ENCODE peak calls at places on chromosome 7, in seven cellular contexts. G is hippocampal formation; N is C1 segment of cervical spinal cord; V is esophagus squamous epithelium; A is psoas muscle; J is activated CD4-positive, alpha-beta T cell treated with anti-CD3 and anti-CD28 coated beads, Interleukin-2, amount 10 ng/mL, durations not matched to agents 7 days and 5 days; D is hypothalamus. I is an unnamed sample.

GRCh38 chr7:11127112-11127785 is 153.6 kb downstream of the PHF14 start:
- DNase-seq in G (no peak), N (no peak), V (no peak), A (no peak), J (no peak), D (no peak), I (no peak)

GRCh38 chr7:26091933-26092332 is 60.1 kb upstream of the NFE2L3 start:
- DNase-seq in G (no peak), N (no peak), V (no peak), A (no peak), J (peak), D (no peak), I (no peak)

GRCh38 chr7:23341846-23342598 is 42.9 kb downstream of the MALSU1 start:
- DNase-seq in G (no peak), N (no peak), V (no peak), A (no peak), J (no peak), D (no peak), I (no peak)

GRCh38 chr7:77353911-77354310 is 62.2 kb downstream of the GSAP start:
- DNase-seq in G (no peak), N (no peak), V (no peak), A (no peak), J (no peak), D (no peak), I (no peak)

GRCh38 chr7:50632561-50633413 is 67.6 kb upstream of the DDC start:
- DNase-seq in G (no peak), N (no peak), V (no peak), A (peak), J (peak), D (no peak), I (peak)

GRCh38 chr7:84364708-84365107 is 170.1 kb upstream of the SEMA3A start:
- DNase-seq in G (no peak), N (no peak), V (no peak), A (no peak), J (no peak), D (no peak), I (no peak)

GRCh38 chr7:37694208-37695080 is 10.9 kb downstream of the GPR141 start:
- DNase-seq in G (no peak), N (no peak), V (no peak), A (no peak), J (no peak), D (no peak), I (no peak)

GRCh38 chr7:110347091-110347490 is 743.8 kb upstream of the LRRN3 start:
- DNase-seq in G (no peak), N (no peak), V (no peak), A (no peak), J (no peak), D (no peak), I (no peak)

GRCh38 chr7:124162667-124163066 is 129.8 kb upstream of the TMEM229A start:
- DNase-seq in G (no peak), N (no peak), V (no peak), A (no peak), J (no peak), D (no peak), I (no peak)

GRCh38 chr7:80699030-80699638 is 60.7 kb downstream of the CD36 start:
- DNase-seq in G (no peak), N (no peak), V (no peak), A (no peak), J (no peak), D (no peak), I (no peak)

GRCh38 chr7:1536768-1537630 is 6.5 kb downstream of the MAFK start:
- DNase-seq in G (peak), N (peak), V (no peak), A (peak), J (no peak), D (peak), I (peak)

GRCh38 chr7:47720141-47720906 is 138.4 kb upstream of the TNS3 start:
- DNase-seq in G (no peak), N (no peak), V (no peak), A (peak), J (no peak), D (no peak), I (no peak)

GRCh38 chr7:87300756-87301155 is 44.7 kb upstream of the CROT start:
- DNase-seq in G (no peak), N (no peak), V (no peak), A (no peak), J (no peak), D (no peak), I (no peak)

GRCh38 chr7:156607332-156608175 is 33.0 kb upstream of the RNF32 start:
- DNase-seq in G (no peak), N (no peak), V (no peak), A (no peak), J (no peak), D (no peak), I (no peak)

GRCh38 chr7:74044366-74045350 is 16.7 kb downstream of the ELN start:
- DNase-seq in G (peak), N (peak), V (no peak), A (peak), J (no peak), D (no peak), I (no peak)

GRCh38 chr7:30681262-30682130 is 760 bp downstream of the CRHR2 start:
- DNase-seq in G (no peak), N (no peak), V (no peak), A (no peak), J (no peak), D (no peak), I (no peak)

GRCh38 chr7:123923599-123923998 is 1.4 kb upstream of the SPAM1 start:
- DNase-seq in G (no peak), N (no peak), V (no peak), A (no peak), J (no peak), D (no peak), I (no peak)

GRCh38 chr7:139776486-139777303 is 1.1 kb downstream of the HIPK2 start:
- DNase-seq in G (peak), N (peak), V (no peak), A (no peak), J (peak), D (no peak), I (no peak)

GRCh38 chr7:116706668-116707126 is 34.7 kb downstream of the MET start:
- DNase-seq in G (no peak), N (no peak), V (no peak), A (no peak), J (no peak), D (no peak), I (no peak)

GRCh38 chr7:1669954-1670893 is at the start of gene ELFN1:
- DNase-seq in G (no peak), N (no peak), V (no peak), A (peak), J (no peak), D (no peak), I (no peak)

GRCh38 chr7:155534691-155535090 is 11.7 kb downstream of the CNPY1 start:
- DNase-seq in G (no peak), N (no peak), V (no peak), A (no peak), J (no peak), D (no peak), I (no peak)

GRCh38 chr7:99155207-99155606 is 11.3 kb upstream of the SMURF1 start:
- DNase-seq in G (no peak), N (no peak), V (no peak), A (no peak), J (no peak), D (no peak), I (no peak)

GRCh38 chr7:47088329-47089067 is 493.4 kb downstream of the TNS3 start:
- DNase-seq in G (peak), N (peak), V (no peak), A (peak), J (peak), D (peak), I (no peak)

GRCh38 chr7:87027900-87028299 is 31.6 kb downstream of the ELAPOR2 start:
- DNase-seq in G (no peak), N (no peak), V (no peak), A (no peak), J (no peak), D (no peak), I (no peak)

GRCh38 chr7:100887186-100887954 is 2.1 kb downstream of the UFSP1 start:
- DNase-seq in G (no peak), N (no peak), V (no peak), A (no peak), J (peak), D (no peak), I (no peak)

GRCh38 chr7:821688-822087 is 10.6 kb upstream of the SUN1 start:
- DNase-seq in G (no peak), N (no peak), V (no peak), A (no peak), J (no peak), D (no peak), I (no peak)

GRCh38 chr7:132190683-132191082 is 385.6 kb downstream of the PLXNA4 start:
- DNase-seq in G (no peak), N (no peak), V (no peak), A (no peak), J (no peak), D (no peak), I (no peak)

GRCh38 chr7:43649755-43650274 is 66.9 kb downstream of the STK17A start:
- DNase-seq in G (no peak), N (no peak), V (no peak), A (no peak), J (peak), D (no peak), I (no peak)